ENCODE peak calls at places on chromosomes 1 and 21, in nine cellular contexts. One of them, this sample, is unnamed. For H3K36me3, the result is how much of the 10 kb centered on the place peaks cover.

GRCh38 chr1:234602334-234603220 is 7.4 kb downstream of the IRF2BP2 start:
- DNase-seq in ovary: no peak
- DNase-seq in BE2C: peak
- DNase-seq in CD8-positive, alpha-beta memory T cell: no peak
- DNase-seq in fibroblast of lung: peak
- DNase-seq in left lung: no peak
- DNase-seq in mesenchymal stem cell: peak
- DNase-seq in tibial artery: no peak
- DNase-seq in astrocyte: peak
- DNase-seq in this sample: peak

GRCh38 chr1:228162286-228163003 is 3.2 kb upstream of the IBA57 start:
- DNase-seq in ovary: no peak
- DNase-seq in BE2C: peak
- DNase-seq in CD8-positive, alpha-beta memory T cell: no peak
- DNase-seq in fibroblast of lung: no peak
- DNase-seq in left lung: peak
- DNase-seq in mesenchymal stem cell: no peak
- DNase-seq in tibial artery: no peak
- DNase-seq in astrocyte: peak
- DNase-seq in this sample: no peak

GRCh38 chr1:177209357-177209756 is 38.6 kb downstream of the BRINP2 start:
- DNase-seq in ovary: peak
- DNase-seq in BE2C: no peak
- DNase-seq in CD8-positive, alpha-beta memory T cell: no peak
- DNase-seq in fibroblast of lung: peak
- DNase-seq in left lung: no peak
- DNase-seq in mesenchymal stem cell: peak
- DNase-seq in tibial artery: peak
- DNase-seq in astrocyte: peak
- DNase-seq in this sample: no peak

GRCh38 chr1:204127597-204128242 is 24.1 kb downstream of the ETNK2 start:
- DNase-seq in ovary: peak
- DNase-seq in BE2C: peak
- DNase-seq in CD8-positive, alpha-beta memory T cell: no peak
- DNase-seq in fibroblast of lung: peak
- DNase-seq in left lung: no peak
- DNase-seq in mesenchymal stem cell: peak
- DNase-seq in tibial artery: peak
- DNase-seq in astrocyte: peak
- DNase-seq in this sample: peak

GRCh38 chr1:37999434-38000232 is 5.7 kb downstream of the FHL3 start:
- DNase-seq in ovary: peak
- DNase-seq in BE2C: no peak
- DNase-seq in CD8-positive, alpha-beta memory T cell: no peak
- DNase-seq in fibroblast of lung: peak
- DNase-seq in left lung: peak
- DNase-seq in mesenchymal stem cell: peak
- DNase-seq in tibial artery: peak
- DNase-seq in astrocyte: peak
- DNase-seq in this sample: no peak

GRCh38 chr1:19514391-19514831 is 29.1 kb upstream of the CAPZB start:
- DNase-seq in ovary: no peak
- DNase-seq in BE2C: no peak
- DNase-seq in CD8-positive, alpha-beta memory T cell: no peak
- DNase-seq in fibroblast of lung: peak
- DNase-seq in left lung: no peak
- DNase-seq in mesenchymal stem cell: peak
- DNase-seq in tibial artery: peak
- DNase-seq in astrocyte: no peak
- DNase-seq in this sample: no peak

GRCh38 chr1:116424863-116425262 is 51.8 kb downstream of the ATP1A1 start:
- DNase-seq in ovary: no peak
- DNase-seq in BE2C: no peak
- DNase-seq in CD8-positive, alpha-beta memory T cell: no peak
- DNase-seq in fibroblast of lung: no peak
- DNase-seq in left lung: no peak
- DNase-seq in mesenchymal stem cell: no peak
- DNase-seq in tibial artery: no peak
- DNase-seq in astrocyte: no peak
- DNase-seq in this sample: no peak

GRCh38 chr1:19156676-19157075 is 53.4 kb downstream of the UBR4 start:
- DNase-seq in ovary: no peak
- DNase-seq in BE2C: no peak
- DNase-seq in CD8-positive, alpha-beta memory T cell: no peak
- DNase-seq in fibroblast of lung: peak
- DNase-seq in left lung: no peak
- DNase-seq in mesenchymal stem cell: peak
- DNase-seq in tibial artery: no peak
- DNase-seq in astrocyte: peak
- DNase-seq in this sample: peak

GRCh38 chr1:180210008-180210555 is 20.0 kb upstream of the LHX4 start:
- DNase-seq in ovary: no peak
- DNase-seq in BE2C: no peak
- DNase-seq in CD8-positive, alpha-beta memory T cell: no peak
- DNase-seq in fibroblast of lung: no peak
- DNase-seq in left lung: no peak
- DNase-seq in mesenchymal stem cell: no peak
- DNase-seq in tibial artery: no peak
- DNase-seq in astrocyte: no peak
- DNase-seq in this sample: no peak

GRCh38 chr1:166169182-166169581 is 2.4 kb upstream of the FAM78B start:
- DNase-seq in ovary: no peak
- DNase-seq in BE2C: no peak
- DNase-seq in CD8-positive, alpha-beta memory T cell: no peak
- DNase-seq in fibroblast of lung: no peak
- DNase-seq in left lung: no peak
- DNase-seq in mesenchymal stem cell: no peak
- DNase-seq in tibial artery: no peak
- DNase-seq in astrocyte: no peak
- DNase-seq in this sample: no peak

GRCh38 chr1:116006486-116006964 is 30.2 kb downstream of the SLC22A15 start:
- DNase-seq in ovary: no peak
- DNase-seq in BE2C: no peak
- DNase-seq in CD8-positive, alpha-beta memory T cell: peak
- DNase-seq in fibroblast of lung: no peak
- DNase-seq in left lung: no peak
- DNase-seq in mesenchymal stem cell: peak
- DNase-seq in tibial artery: no peak
- DNase-seq in astrocyte: no peak
- DNase-seq in this sample: no peak

GRCh38 chr1:79353224-79353623 is 346.7 kb upstream of the ADGRL4 start:
- DNase-seq in ovary: no peak
- DNase-seq in BE2C: peak
- DNase-seq in CD8-positive, alpha-beta memory T cell: no peak
- DNase-seq in fibroblast of lung: peak
- DNase-seq in left lung: no peak
- DNase-seq in mesenchymal stem cell: peak
- DNase-seq in tibial artery: no peak
- DNase-seq in astrocyte: peak
- DNase-seq in this sample: peak

GRCh38 chr21:38741092-38741975 is 64.4 kb upstream of the ETS2 start:
- DNase-seq in ovary: no peak
- DNase-seq in BE2C: no peak
- DNase-seq in CD8-positive, alpha-beta memory T cell: no peak
- DNase-seq in fibroblast of lung: no peak
- DNase-seq in left lung: no peak
- DNase-seq in mesenchymal stem cell: no peak
- DNase-seq in tibial artery: no peak
- DNase-seq in astrocyte: no peak
- DNase-seq in this sample: no peak

GRCh38 chr1:61426254-61426653 is 298.7 kb downstream of the TM2D1 start:
- DNase-seq in ovary: peak
- DNase-seq in BE2C: no peak
- DNase-seq in CD8-positive, alpha-beta memory T cell: no peak
- DNase-seq in fibroblast of lung: no peak
- DNase-seq in left lung: no peak
- DNase-seq in mesenchymal stem cell: no peak
- DNase-seq in tibial artery: no peak
- DNase-seq in astrocyte: no peak
- DNase-seq in this sample: no peak

GRCh38 chr1:7628273-7628672 is 142.8 kb upstream of the VAMP3 start:
- DNase-seq in ovary: no peak
- DNase-seq in BE2C: no peak
- DNase-seq in CD8-positive, alpha-beta memory T cell: no peak
- DNase-seq in fibroblast of lung: no peak
- DNase-seq in left lung: peak
- DNase-seq in mesenchymal stem cell: no peak
- DNase-seq in tibial artery: no peak
- DNase-seq in astrocyte: no peak
- DNase-seq in this sample: no peak

GRCh38 chr1:27218736-27219135 is 15.7 kb upstream of the WDTC1 start:
- DNase-seq in ovary: no peak
- DNase-seq in BE2C: no peak
- DNase-seq in CD8-positive, alpha-beta memory T cell: no peak
- DNase-seq in fibroblast of lung: no peak
- DNase-seq in left lung: no peak
- DNase-seq in mesenchymal stem cell: no peak
- DNase-seq in tibial artery: no peak
- DNase-seq in astrocyte: no peak
- DNase-seq in this sample: no peak

GRCh38 chr1:157099633-157100009 is at the start of gene ETV3L:
- DNase-seq in ovary: no peak
- DNase-seq in BE2C: no peak
- DNase-seq in CD8-positive, alpha-beta memory T cell: no peak
- DNase-seq in fibroblast of lung: no peak
- DNase-seq in left lung: no peak
- DNase-seq in mesenchymal stem cell: no peak
- DNase-seq in tibial artery: peak
- DNase-seq in astrocyte: no peak
- DNase-seq in this sample: no peak

GRCh38 chr1:67536957-67537646 is 106.9 kb upstream of the SERBP1 start:
- DNase-seq in ovary: no peak
- DNase-seq in BE2C: no peak
- DNase-seq in CD8-positive, alpha-beta memory T cell: no peak
- DNase-seq in fibroblast of lung: no peak
- DNase-seq in left lung: no peak
- DNase-seq in mesenchymal stem cell: no peak
- DNase-seq in tibial artery: peak
- DNase-seq in astrocyte: no peak
- DNase-seq in this sample: no peak

DNA sequence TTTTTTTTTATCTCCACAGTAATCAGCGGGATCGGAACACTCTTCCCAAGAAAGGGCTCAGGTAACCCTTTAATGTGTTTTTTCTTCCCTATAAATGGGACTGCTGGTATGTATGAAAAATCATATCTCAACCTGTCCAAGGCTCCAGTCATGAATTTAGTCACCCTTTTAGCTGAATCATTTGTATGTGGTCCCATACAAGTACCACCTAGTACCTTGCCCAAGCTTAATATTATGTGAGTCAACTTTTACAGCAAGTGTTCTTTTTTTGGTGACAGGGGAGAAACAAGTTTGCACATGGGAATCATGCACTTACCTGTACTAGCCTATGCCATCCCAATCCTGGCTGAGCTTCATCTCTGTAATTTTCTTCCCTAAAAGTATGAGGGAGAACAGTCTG is 43.7 kb upstream of the IPO9 start:
- DNase-seq in ovary: no peak
- DNase-seq in BE2C: no peak
- DNase-seq in CD8-positive, alpha-beta memory T cell: no peak
- DNase-seq in fibroblast of lung: no peak
- DNase-seq in left lung: no peak
- DNase-seq in mesenchymal stem cell: no peak
- DNase-seq in tibial artery: no peak
- DNase-seq in astrocyte: no peak
- DNase-seq in this sample: no peak
- H3K36me3 ChIP-seq in ovary: under half
- H3K36me3 ChIP-seq in BE2C: under half
- H3K36me3 ChIP-seq in CD8-positive, alpha-beta memory T cell: under half
- H3K36me3 ChIP-seq in fibroblast of lung: half or more
- H3K36me3 ChIP-seq in left lung: under half
- H3K36me3 ChIP-seq in mesenchymal stem cell: half or more
- H3K36me3 ChIP-seq in tibial artery: half or more
- H3K36me3 ChIP-seq in astrocyte: half or more
- H3K36me3 ChIP-seq in this sample: half or more

GRCh38 chr1:1796466-1796865 is 18.2 kb upstream of the NADK start:
- DNase-seq in ovary: no peak
- DNase-seq in BE2C: no peak
- DNase-seq in CD8-positive, alpha-beta memory T cell: peak
- DNase-seq in fibroblast of lung: no peak
- DNase-seq in left lung: no peak
- DNase-seq in mesenchymal stem cell: no peak
- DNase-seq in tibial artery: no peak
- DNase-seq in astrocyte: no peak
- DNase-seq in this sample: no peak
- H3K36me3 ChIP-seq in ovary: under half
- H3K36me3 ChIP-seq in BE2C: half or more
- H3K36me3 ChIP-seq in CD8-positive, alpha-beta memory T cell: under half
- H3K36me3 ChIP-seq in fibroblast of lung: under half
- H3K36me3 ChIP-seq in left lung: under half
- H3K36me3 ChIP-seq in mesenchymal stem cell: half or more
- H3K36me3 ChIP-seq in tibial artery: half or more
- H3K36me3 ChIP-seq in astrocyte: half or more
- H3K36me3 ChIP-seq in this sample: half or more

DNA sequence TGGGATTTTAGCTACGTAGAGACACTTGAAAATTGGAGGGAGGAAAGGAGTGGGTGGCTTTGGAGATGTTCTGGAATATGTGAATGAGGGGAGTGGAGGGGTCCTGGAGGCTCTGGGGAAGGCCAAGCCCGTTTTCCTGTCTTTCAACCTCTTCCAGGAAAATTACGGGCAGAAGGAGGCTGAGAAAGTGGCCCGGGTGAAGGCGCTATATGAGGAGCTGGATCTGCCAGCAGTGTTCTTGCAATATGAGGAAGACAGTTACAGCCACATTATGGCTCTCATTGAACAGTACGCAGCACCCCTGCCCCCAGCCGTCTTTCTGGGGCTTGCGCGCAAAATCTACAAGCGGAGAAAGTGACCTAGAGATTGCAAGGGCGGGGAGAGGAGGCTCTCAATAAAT is 442 bp upstream of the RUSC1 start:
- DNase-seq in ovary: no peak
- DNase-seq in BE2C: no peak
- DNase-seq in CD8-positive, alpha-beta memory T cell: no peak
- DNase-seq in fibroblast of lung: no peak
- DNase-seq in left lung: no peak
- DNase-seq in mesenchymal stem cell: no peak
- DNase-seq in tibial artery: no peak
- DNase-seq in astrocyte: no peak
- DNase-seq in this sample: no peak
- H3K36me3 ChIP-seq in ovary: under half
- H3K36me3 ChIP-seq in BE2C: under half
- H3K36me3 ChIP-seq in CD8-positive, alpha-beta memory T cell: under half
- H3K36me3 ChIP-seq in fibroblast of lung: under half
- H3K36me3 ChIP-seq in left lung: under half
- H3K36me3 ChIP-seq in mesenchymal stem cell: under half
- H3K36me3 ChIP-seq in tibial artery: under half
- H3K36me3 ChIP-seq in astrocyte: under half
- H3K36me3 ChIP-seq in this sample: under half

DNA sequence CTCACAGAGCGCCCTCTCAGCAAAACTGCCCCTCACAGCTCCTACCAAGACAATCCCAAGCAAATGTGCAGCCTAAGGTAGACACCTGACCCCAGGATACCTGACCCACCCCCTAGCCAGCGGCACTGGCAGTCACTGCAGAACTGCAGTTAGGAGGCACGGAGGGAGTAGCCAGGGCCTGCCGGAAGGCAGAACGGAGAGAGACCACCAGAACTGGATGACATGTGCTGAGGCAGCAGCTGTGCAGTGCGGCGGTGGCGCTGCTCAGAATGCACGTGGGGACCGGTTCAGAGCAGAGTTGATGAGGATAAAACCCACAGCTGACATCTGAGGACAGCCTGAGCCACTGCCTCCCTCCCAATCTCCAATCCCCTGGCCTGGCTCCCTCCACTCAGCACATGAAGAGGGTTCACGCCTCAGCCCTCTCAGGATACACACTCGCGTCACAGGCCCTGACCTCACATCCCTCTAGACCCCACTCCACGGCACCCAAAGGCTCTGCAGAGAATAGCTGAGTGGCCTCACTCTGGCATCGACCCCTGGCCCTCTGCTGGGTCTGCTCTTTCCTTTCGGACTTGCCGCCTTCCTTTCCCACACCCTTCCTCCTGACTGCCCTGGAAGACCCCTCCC is 29.6 kb downstream of the UBE2G2 start:
- DNase-seq in ovary: no peak
- DNase-seq in BE2C: no peak
- DNase-seq in CD8-positive, alpha-beta memory T cell: no peak
- DNase-seq in fibroblast of lung: no peak
- DNase-seq in left lung: no peak
- DNase-seq in mesenchymal stem cell: no peak
- DNase-seq in tibial artery: peak
- DNase-seq in astrocyte: no peak
- DNase-seq in this sample: no peak
- H3K36me3 ChIP-seq in ovary: under half
- H3K36me3 ChIP-seq in BE2C: half or more
- H3K36me3 ChIP-seq in CD8-positive, alpha-beta memory T cell: under half
- H3K36me3 ChIP-seq in fibroblast of lung: under half
- H3K36me3 ChIP-seq in left lung: under half
- H3K36me3 ChIP-seq in mesenchymal stem cell: half or more
- H3K36me3 ChIP-seq in tibial artery: half or more
- H3K36me3 ChIP-seq in astrocyte: under half
- H3K36me3 ChIP-seq in this sample: under half

This sample was measured in trophoblast cell.